ENCODE peak calls at places on chromosomes 11 and 22, in seven cellular contexts. A is colonic mucosa; Q is body of pancreas; Z is endothelial cell of umbilical vein; G is AG09309; B is activated T-helper 1 cell treated with anti-CD3 and anti-CD28 coated beads, Interleukin-12 subunit alpha, Interleukin-12 subunit beta, Interleukin-2, Interleukin-4 antibody, amounts not matched to agents 30 ng/mL and 10 ng/mL and 1 ng/mL, durations not matched to agents 14 hours and 24 hours and 36 hours; U is M059J. C is an unnamed sample.

GRCh38 chr11:96272542-96273306 is 70.3 kb downstream of the MAML2 start:
- DNase-seq in B (no peak), Q (peak), U (peak), Z (peak), A (no peak), G (no peak), C (no peak)

GRCh38 chr22:17712441-17712840 is 61.8 kb downstream of the BID start:
- DNase-seq in A (no peak), U (peak), G (no peak), Z (peak), Q (no peak), B (no peak), C (no peak)

GRCh38 chr22:17824452-17824851 is 50.2 kb upstream of the BID start:
- DNase-seq in A (no peak), Q (no peak), Z (no peak), U (no peak), G (no peak), B (no peak), C (no peak)

GRCh38 chr11:75840560-75840959 is 25.6 kb downstream of the UVRAG start:
- DNase-seq in B (no peak), Z (no peak), U (no peak), G (no peak), A (no peak), Q (no peak), C (no peak)

GRCh38 chr22:45235851-45236342 is 4.8 kb downstream of the KIAA0930 start:
- DNase-seq in Q (peak), Z (no peak), G (no peak), U (no peak), A (no peak), B (no peak), C (no peak)

GRCh38 chr22:37999236-37999635 is 14.9 kb upstream of the SOX10 start:
- DNase-seq in Q (no peak), B (no peak), U (peak), G (no peak), A (no peak), Z (no peak), C (peak)

GRCh38 chr11:27075192-27075591 is 34.6 kb downstream of the BBOX1 start:
- DNase-seq in A (no peak), B (no peak), G (peak), Q (no peak), Z (no peak), U (no peak), C (no peak)

GRCh38 chr11:8258289-8258688 is 5.4 kb downstream of the LMO1 start:
- DNase-seq in B (no peak), Q (no peak), Z (no peak), A (no peak), G (no peak), U (peak), C (peak)

GRCh38 chr11:112656772-112657428 is 304.3 kb upstream of the NCAM1 start:
- DNase-seq in A (no peak), Z (no peak), B (no peak), G (peak), U (peak), Q (no peak), C (no peak)

GRCh38 chr11:215581-216037 is 8.1 kb downstream of the RIC8A start:
- DNase-seq in B (no peak), G (no peak), Z (no peak), A (no peak), Q (no peak), U (peak), C (no peak)

GRCh38 chr22:49432211-49432905 is 395.3 kb downstream of the BRD1 start:
- DNase-seq in U (no peak), Z (no peak), B (no peak), Q (no peak), G (no peak), A (no peak), C (no peak)

GRCh38 chr11:112744041-112744440 is 217.2 kb upstream of the NCAM1 start:
- DNase-seq in Z (no peak), B (no peak), G (no peak), U (no peak), A (no peak), Q (no peak), C (no peak)

GRCh38 chr22:49186293-49186692 is 641.4 kb downstream of the BRD1 start:
- DNase-seq in G (no peak), A (no peak), U (no peak), Z (no peak), B (no peak), Q (no peak), C (no peak)

GRCh38 chr11:119134389-119134978 is 13.1 kb downstream of the HINFP start:
- DNase-seq in G (no peak), U (peak), Z (no peak), B (no peak), A (no peak), Q (peak), C (no peak)